ENCODE peak calls at places on chromosomes 3 and 15, in ten cellular contexts. D, T, F, B, J, A, C, M, K and Z are unnamed samples. For H3K4me1, the result is how much of the 10 kb centered on the place peaks cover.

GRCh38 chr15:39582286-39582976 is 1.6 kb downstream of the THBS1 start:
- DNase-seq in D (peak), T (no peak), F (no peak), B (no peak), J (no peak), A (peak), C (no peak), M (no peak), K (no peak), Z (no peak)

GRCh38 chr15:23467110-23467600 is 20.1 kb upstream of the GOLGA6L2 start:
- DNase-seq in D (no peak), T (peak), F (no peak), B (peak), J (no peak), A (no peak), C (no peak), M (no peak), K (peak), Z (no peak)

GRCh38 chr3:55485208-55485791 is 1.8 kb downstream of the WNT5A start:
- DNase-seq in D (peak), T (peak), F (no peak), B (peak), J (peak), A (peak), C (peak), M (peak), K (peak), Z (peak)

GRCh38 chr3:65060904-65061303 is 373.1 kb upstream of the ADAMTS9 start:
- DNase-seq in D (no peak), T (no peak), F (no peak), B (no peak), J (no peak), A (no peak), C (no peak), M (no peak), K (no peak), Z (no peak)

GRCh38 chr3:46110701-46111493 is 83.6 kb upstream of the XCR1 start:
- DNase-seq in D (peak), T (peak), F (no peak), B (no peak), J (no peak), A (no peak), C (no peak), M (peak), K (peak), Z (no peak)

GRCh38 chr3:177618873-177619771 is 421.8 kb upstream of the TBL1XR1 start:
- DNase-seq in D (no peak), T (no peak), F (no peak), B (no peak), J (no peak), A (no peak), C (no peak), M (no peak), K (no peak), Z (no peak)

GRCh38 chr3:196941846-196942225 is 492 bp downstream of the NCBP2 start:
- DNase-seq in D (peak), T (peak), F (no peak), B (peak), J (no peak), A (no peak), C (peak), M (peak), K (peak), Z (peak)

GRCh38 chr3:177836671-177837070 is 639.4 kb upstream of the TBL1XR1 start:
- DNase-seq in D (no peak), T (peak), F (no peak), B (no peak), J (no peak), A (no peak), C (no peak), M (peak), K (no peak), Z (no peak)

GRCh38 chr3:11558002-11558401 is 85.7 kb downstream of the VGLL4 start:
- DNase-seq in D (no peak), T (no peak), F (no peak), B (no peak), J (no peak), A (peak), C (no peak), M (peak), K (no peak), Z (peak)

GRCh38 chr3:152778001-152778400 is 56.9 kb upstream of the P2RY1 start:
- DNase-seq in D (no peak), T (no peak), F (no peak), B (no peak), J (no peak), A (no peak), C (no peak), M (no peak), K (no peak), Z (no peak)

GRCh38 chr3:196712514-196713413 is 587 bp downstream of the PIGX start:
- DNase-seq in D (peak), T (peak), F (peak), B (peak), J (peak), A (peak), C (peak), M (peak), K (peak), Z (peak)

GRCh38 chr15:59311245-59311644 is 61.4 kb downstream of the MYO1E start:
- DNase-seq in D (no peak), T (no peak), F (no peak), B (no peak), J (no peak), A (no peak), C (no peak), M (no peak), K (no peak), Z (no peak)

GRCh38 chr15:78007965-78008886 is 69.3 kb downstream of the TBC1D2B start:
- DNase-seq in D (peak), T (no peak), F (peak), B (no peak), J (peak), A (peak), C (peak), M (peak), K (no peak), Z (peak)

GRCh38 chr3:21913791-21914190 is 162.8 kb upstream of the ZNF385D start:
- DNase-seq in D (no peak), T (no peak), F (no peak), B (no peak), J (no peak), A (no peak), C (no peak), M (no peak), K (no peak), Z (no peak)

GRCh38 chr3:175346573-175347356 is 487.6 kb downstream of the NAALADL2 start:
- DNase-seq in D (peak), T (peak), F (peak), B (no peak), J (peak), A (no peak), C (peak), M (peak), K (no peak), Z (peak)

GRCh38 chr3:65538101-65538500 is 500.6 kb downstream of the MAGI1 start:
- DNase-seq in D (no peak), T (no peak), F (no peak), B (no peak), J (no peak), A (no peak), C (no peak), M (no peak), K (no peak), Z (no peak)

GRCh38 chr15:57463360-57463759 is 87.1 kb downstream of the CGNL1 start:
- DNase-seq in D (no peak), T (no peak), F (no peak), B (no peak), J (no peak), A (no peak), C (no peak), M (no peak), K (no peak), Z (no peak)

GRCh38 chr15:68464451-68465090 is 32.6 kb upstream of the ITGA11 start:
- DNase-seq in D (no peak), T (no peak), F (no peak), B (no peak), J (peak), A (no peak), C (no peak), M (no peak), K (no peak), Z (no peak)

GRCh38 chr3:114669614-114670013 is 375.8 kb downstream of the TIGIT start:
- DNase-seq in D (no peak), T (no peak), F (no peak), B (no peak), J (no peak), A (no peak), C (no peak), M (no peak), K (no peak), Z (no peak)

GRCh38 chr3:71930056-71930991 is 145.4 kb upstream of the PROK2 start:
- DNase-seq in D (peak), T (peak), F (no peak), B (peak), J (no peak), A (peak), C (peak), M (peak), K (peak), Z (no peak)
- TF ChIP-seq CTCF in D (no peak), T (peak), F (no peak), B (peak), J (no peak), A (peak), C (peak), M (no peak), K (peak), Z (no peak)

GRCh38 chr3:188948658-188949400 is 222.9 kb upstream of the TPRG1 start:
- DNase-seq in D (no peak), T (peak), F (no peak), B (peak), J (no peak), A (peak), C (peak), M (peak), K (no peak), Z (no peak)

GRCh38 chr3:188950832-188951489 is 220.8 kb upstream of the TPRG1 start:
- DNase-seq in D (peak), T (peak), F (peak), B (peak), J (peak), A (no peak), C (peak), M (peak), K (no peak), Z (peak)

GRCh38 chr3:188947401-188947982 is 224.3 kb upstream of the TPRG1 start:
- DNase-seq in D (peak), T (peak), F (peak), B (peak), J (peak), A (peak), C (peak), M (peak), K (peak), Z (peak)

GRCh38 chr3:188947983-188948657 is 223.7 kb upstream of the TPRG1 start:
- DNase-seq in D (peak), T (peak), F (peak), B (peak), J (peak), A (peak), C (peak), M (peak), K (peak), Z (peak)

GRCh38 chr3:188950006-188950405 is 221.8 kb upstream of the TPRG1 start:
- DNase-seq in D (no peak), T (no peak), F (no peak), B (no peak), J (no peak), A (no peak), C (no peak), M (no peak), K (no peak), Z (no peak)
- H3K4me3 ChIP-seq in D (no peak), T (no peak), F (no peak), B (no peak), J (no peak), A (no peak), C (no peak), M (no peak), K (no peak), Z (no peak)

DNA sequence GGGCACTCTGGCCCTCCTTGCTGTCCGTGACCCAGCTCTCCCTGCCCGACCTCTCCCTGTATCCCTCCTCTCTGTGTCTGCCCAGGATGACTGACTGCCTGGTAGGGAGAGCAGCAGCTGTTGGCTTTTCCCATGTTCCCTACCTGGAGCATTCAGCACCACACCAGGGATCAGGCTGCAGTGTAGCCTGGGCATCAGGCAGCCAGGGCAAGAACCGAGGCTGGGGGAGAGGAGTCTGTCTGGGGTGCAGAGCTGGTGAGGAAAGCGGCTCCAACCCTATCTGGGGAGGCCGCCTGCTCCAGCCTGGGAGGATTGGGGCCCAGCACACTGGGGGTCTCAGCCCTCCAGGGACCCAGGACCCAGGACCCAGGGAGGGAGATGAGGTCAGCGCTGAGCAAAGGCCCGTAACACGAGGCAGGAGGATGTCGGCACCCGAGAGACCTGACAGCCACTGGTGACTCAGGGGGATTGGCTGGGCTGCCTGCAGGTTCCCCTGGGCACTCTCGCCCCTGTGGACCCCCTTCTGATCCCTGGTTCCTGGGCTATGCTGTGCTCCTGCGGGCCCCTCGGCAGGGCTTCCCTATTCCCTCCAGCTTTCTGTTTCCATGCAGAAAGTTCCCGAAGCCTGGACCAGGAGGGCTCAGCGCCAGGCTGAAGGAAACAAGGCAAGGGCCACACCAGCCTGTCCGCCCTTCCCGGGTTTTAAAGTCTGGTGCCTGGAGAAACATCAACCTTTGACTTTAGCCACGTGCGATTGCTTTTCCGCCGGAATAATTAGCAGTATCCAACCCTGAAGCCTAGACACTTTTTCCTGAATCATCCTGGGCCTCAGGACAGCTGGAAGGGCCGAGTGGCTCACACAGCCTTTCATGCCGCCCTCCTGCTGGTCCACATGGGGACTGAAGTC is 128.2 kb upstream of the MEF2A start:
- DNase-seq in D (no peak), T (no peak), F (peak), B (no peak), J (peak), A (peak), C (no peak), M (no peak), K (no peak), Z (no peak)
- H3K4me1 ChIP-seq in D (half or more), T (under half), F (under half), B (under half), J (under half), A (under half), C (half or more), M (under half), K (under half), Z (half or more)

GRCh38 chr3:56812749-56813655 is 11.3 kb upstream of the ARHGEF3 start:
- DNase-seq in D (no peak), T (peak), F (no peak), B (no peak), J (no peak), A (no peak), C (no peak), M (no peak), K (no peak), Z (no peak)
- TF ChIP-seq CTCF in D (no peak), T (no peak), F (no peak), B (no peak), J (no peak), A (no peak), C (no peak), M (no peak), K (no peak), Z (no peak)

GRCh38 chr15:44286814-44287555 is 1.5 kb upstream of the GOLM2 start:
- DNase-seq in D (no peak), T (no peak), F (no peak), B (peak), J (no peak), A (peak), C (no peak), M (no peak), K (no peak), Z (no peak)
- H3K4me3 ChIP-seq in D (peak), T (peak), F (peak), B (peak), J (peak), A (peak), C (peak), M (peak), K (peak), Z (peak)

DNA sequence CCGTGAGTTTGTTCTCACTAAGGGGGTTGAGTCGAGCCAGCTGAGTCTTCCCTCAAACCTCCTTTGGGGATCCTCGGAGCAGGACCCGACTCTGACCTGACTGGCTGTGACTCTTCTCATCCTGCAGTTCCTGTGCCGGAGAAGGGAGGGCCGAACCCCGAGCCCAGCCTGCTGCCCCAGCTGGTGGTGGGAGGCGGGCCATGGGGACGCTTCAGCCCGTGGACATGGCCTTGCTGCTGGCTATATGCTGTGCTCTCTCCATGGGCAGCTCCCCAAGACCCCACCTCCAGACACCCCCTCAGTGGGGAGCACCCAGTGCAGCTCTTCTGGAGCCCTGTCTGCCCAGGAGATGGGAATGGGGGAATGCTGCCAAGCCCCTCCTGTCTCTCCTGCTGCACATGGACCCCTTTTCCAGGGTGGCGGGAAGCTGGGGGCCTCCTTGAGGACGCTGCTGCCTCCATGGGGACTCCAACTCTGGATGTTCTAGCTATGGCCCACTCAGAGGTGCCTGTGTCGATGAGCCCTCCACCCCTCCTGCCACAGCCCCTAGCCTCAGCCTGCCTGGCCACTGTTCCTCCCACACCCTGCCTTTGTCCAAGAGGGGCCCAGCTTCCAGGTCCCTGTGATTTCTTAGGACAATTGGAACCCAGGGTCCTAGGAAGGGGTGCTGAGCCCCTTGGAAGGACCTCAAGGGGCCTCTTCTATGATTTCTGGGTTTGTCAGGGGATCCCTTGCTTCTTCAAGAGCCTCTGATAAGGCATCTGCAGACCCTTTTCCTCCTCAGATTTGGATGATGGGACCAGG is 12.8 kb downstream of the C15orf39 start:
- DNase-seq in D (no peak), T (no peak), F (no peak), B (no peak), J (no peak), A (no peak), C (no peak), M (no peak), K (peak), Z (no peak)
- H3K4me1 ChIP-seq in D (under half), T (under half), F (under half), B (under half), J (under half), A (under half), C (under half), M (under half), K (under half), Z (under half)

GRCh38 chr3:71649757-71650156 is 66.2 kb upstream of the FOXP1 start:
- DNase-seq in D (no peak), T (no peak), F (no peak), B (no peak), J (no peak), A (no peak), C (no peak), M (no peak), K (no peak), Z (no peak)

GRCh38 chr3:71650372-71650771 is 66.8 kb upstream of the FOXP1 start:
- DNase-seq in D (no peak), T (no peak), F (no peak), B (no peak), J (no peak), A (no peak), C (no peak), M (no peak), K (no peak), Z (no peak)

GRCh38 chr3:71647751-71648150 is 64.2 kb upstream of the FOXP1 start:
- DNase-seq in D (no peak), T (no peak), F (no peak), B (no peak), J (no peak), A (no peak), C (no peak), M (no peak), K (no peak), Z (no peak)

GRCh38 chr3:71651625-71652024 is 68.1 kb upstream of the FOXP1 start:
- DNase-seq in D (no peak), T (no peak), F (no peak), B (no peak), J (no peak), A (no peak), C (no peak), M (no peak), K (no peak), Z (no peak)

DNA sequence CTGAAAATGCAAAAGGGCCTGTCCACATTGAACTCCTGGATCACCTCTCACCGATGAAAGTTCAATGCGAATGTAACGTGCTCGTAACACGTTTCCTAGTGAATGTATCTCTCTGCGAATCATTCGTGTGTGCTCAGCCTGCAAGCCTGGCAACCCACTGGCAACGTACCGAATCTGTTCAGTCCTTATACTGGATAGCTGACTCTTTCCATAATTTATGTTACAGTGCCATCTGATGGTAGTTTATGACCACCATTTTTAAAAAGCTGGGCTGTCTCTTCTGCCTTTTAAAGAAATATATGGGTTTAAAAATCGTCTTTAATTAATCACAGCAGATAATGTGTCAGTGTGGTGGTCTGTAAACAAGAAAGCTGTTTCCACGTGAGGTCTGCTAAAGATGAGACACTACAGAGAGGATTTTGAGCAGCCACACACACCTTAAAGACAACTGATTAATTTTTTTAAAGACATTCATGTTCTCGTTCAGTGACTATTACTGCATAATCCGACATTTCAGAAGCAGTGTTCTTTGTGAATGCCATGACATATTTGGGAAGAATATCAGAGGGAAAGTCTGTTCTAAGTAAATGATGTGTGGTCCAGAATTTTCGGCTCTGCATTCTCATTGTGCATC is 69.4 kb upstream of the FOXP1 start:
- DNase-seq in D (no peak), T (peak), F (no peak), B (peak), J (no peak), A (peak), C (peak), M (peak), K (peak), Z (peak)
- TF ChIP-seq CTCF in D (peak), T (peak), F (peak), B (peak), J (peak), A (peak), C (peak), M (peak), K (peak), Z (peak)

GRCh38 chr3:128889139-128889894 is 9.9 kb downstream of the ACAD9 start:
- DNase-seq in D (no peak), T (no peak), F (no peak), B (no peak), J (no peak), A (no peak), C (no peak), M (no peak), K (no peak), Z (no peak)
- H3K4me3 ChIP-seq in D (no peak), T (no peak), F (no peak), B (no peak), J (no peak), A (no peak), C (no peak), M (no peak), K (no peak), Z (no peak)